ENCODE peak calls at places on chromosomes 1 and 21, in five cellular contexts. P is tibial artery, S is H9, J is MM.1S, O is aorta. A is an unnamed sample.

GRCh38 chr1:210232524-210233215 is at the start of gene SERTAD4:
- DNase-seq in P (no peak), S (peak; percentile 60), J (no peak), O (peak; percentile 55), A (no peak)

GRCh38 chr1:16138772-16139221 is 17.1 kb downstream of the EPHA2 start:
- DNase-seq in P (no peak), S (no peak), J (no peak), O (no peak), A (no peak)

GRCh38 chr1:48001696-48002095 is 4.5 kb upstream of the TRABD2B start:
- DNase-seq in P (no peak), S (no peak), J (no peak), O (no peak), A (no peak)

GRCh38 chr1:1122078-1122811 is 6.4 kb upstream of the C1orf159 start:
- DNase-seq in P (peak; percentile 66), S (peak; percentile 86), J (peak; percentile 71), O (peak; percentile 89), A (peak; percentile 96)

GRCh38 chr1:9296850-9297249 is 4.2 kb downstream of the SPSB1 start:
- DNase-seq in P (peak; percentile 90), S (no peak), J (no peak), O (no peak), A (no peak)

GRCh38 chr1:222195857-222196256 is 352.0 kb downstream of the HHIPL2 start:
- DNase-seq in P (no peak), S (no peak), J (no peak), O (no peak), A (no peak)

GRCh38 chr1:167482184-167482583 is 36.1 kb downstream of the CD247 start:
- DNase-seq in P (no peak), S (no peak), J (no peak), O (no peak), A (no peak)

GRCh38 chr1:18239671-18240070 is 132.1 kb downstream of the IGSF21 start:
- DNase-seq in P (no peak), S (no peak), J (no peak), O (no peak), A (no peak)

GRCh38 chr1:241592273-241592958 is 47.8 kb downstream of the CHML start:
- DNase-seq in P (no peak), S (no peak), J (no peak), O (no peak), A (no peak)

GRCh38 chr1:9861371-9861770 is 37.6 kb upstream of the CLSTN1 start:
- DNase-seq in P (no peak), S (peak; percentile 59), J (no peak), O (no peak), A (peak; percentile 67)

GRCh38 chr1:212488436-212489283 is 55.9 kb downstream of the NENF start:
- DNase-seq in P (peak; percentile 84), S (no peak), J (peak; percentile 92), O (peak; percentile 78), A (no peak)

GRCh38 chr1:92980732-92981647 is 19.7 kb upstream of the DIPK1A start:
- DNase-seq in P (no peak), S (no peak), J (no peak), O (no peak), A (no peak)

GRCh38 chr1:86377341-86377740 is 18.8 kb downstream of the ODF2L start:
- DNase-seq in P (no peak), S (no peak), J (no peak), O (no peak), A (no peak)

GRCh38 chr1:58813801-58814200 is 30.0 kb upstream of the JUN start:
- DNase-seq in P (no peak), S (no peak), J (no peak), O (no peak), A (no peak)

GRCh38 chr1:55320891-55321290 is 105.7 kb upstream of the USP24 start:
- DNase-seq in P (no peak), S (no peak), J (no peak), O (no peak), A (no peak)

GRCh38 chr1:92601044-92601443 is 114.3 kb upstream of the GFI1 start:
- DNase-seq in P (no peak), S (no peak), J (no peak), O (no peak), A (no peak)

GRCh38 chr1:162939035-162939434 is 78.1 kb upstream of the CCDC190 start:
- DNase-seq in P (no peak), S (no peak), J (no peak), O (no peak), A (no peak)

GRCh38 chr21:8994640-8995511 is 1526.5 kb upstream of the TPTE start:
- DNase-seq in P (no peak), S (no peak), J (no peak), O (no peak), A (no peak)

GRCh38 chr1:104706631-104707147 is 957.0 kb downstream of the AMY1C start:
- DNase-seq in P (no peak), S (no peak), J (no peak), O (no peak), A (no peak)

GRCh38 chr1:182993746-182994145 is 29.5 kb upstream of the LAMC1 start:
- DNase-seq in P (no peak), S (no peak), J (no peak), O (no peak), A (no peak)

GRCh38 chr1:18831656-18832055 is 27.8 kb downstream of the TAS1R2 start:
- DNase-seq in P (no peak), S (no peak), J (no peak), O (no peak), A (peak; percentile 32)

GRCh38 chr1:234975122-234975940 is 153.3 kb downstream of the TOMM20 start:
- DNase-seq in P (no peak), S (no peak), J (no peak), O (no peak), A (no peak)
- H3K4me1 ChIP-seq in P (peaks cover 71% of the 10 kb centered on the region), S (peaks cover 6% of the 10 kb centered on the region), J (peaks cover 24% of the 10 kb centered on the region), O (peaks cover 6% of the 10 kb centered on the region), A (peaks cover 57% of the 10 kb centered on the region)

DNA sequence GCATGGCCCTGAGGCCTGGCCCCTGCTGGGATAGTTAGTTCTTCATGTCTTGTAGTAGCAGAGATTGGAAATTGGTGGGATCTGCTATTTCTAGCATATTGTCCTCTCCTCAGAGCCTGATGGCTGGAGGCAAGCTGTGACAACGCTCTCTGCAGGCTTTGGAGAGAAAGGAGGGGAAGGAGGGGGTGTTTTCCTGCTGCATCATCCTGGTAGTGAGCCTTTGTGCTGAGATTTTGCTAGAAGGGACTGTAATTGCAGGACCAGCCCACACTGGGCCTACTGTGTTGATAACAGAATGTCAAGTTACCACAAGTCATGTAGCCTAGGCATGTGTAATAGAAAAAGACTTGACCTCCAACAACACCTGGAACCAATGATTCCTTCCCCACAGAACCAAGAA is 351.0 kb downstream of the SIPA1L2 start:
- DNase-seq in P (no peak), S (no peak), J (no peak), O (no peak), A (no peak)
- H3K4me1 ChIP-seq in P (no peaks in the 10 kb centered on the region), S (peaks cover 12% of the 10 kb centered on the region), J (no peaks in the 10 kb centered on the region), O (no peaks in the 10 kb centered on the region), A (no peaks in the 10 kb centered on the region)

GRCh38 chr1:66416295-66416694 is 117.7 kb upstream of the SGIP1 start:
- DNase-seq in P (no peak), S (no peak), J (no peak), O (no peak), A (no peak)
- H3K4me1 ChIP-seq in P (no peaks in the 10 kb centered on the region), S (no peaks in the 10 kb centered on the region), J (peaks cover 18% of the 10 kb centered on the region), O (no peaks in the 10 kb centered on the region), A (peaks cover 43% of the 10 kb centered on the region)

GRCh38 chr1:230105245-230105753 is 38.3 kb downstream of the GALNT2 start:
- DNase-seq in P (no peak), S (no peak), J (no peak), O (no peak), A (no peak)

GRCh38 chr1:230102046-230102445 is 35.0 kb downstream of the GALNT2 start:
- DNase-seq in P (no peak), S (no peak), J (no peak), O (no peak), A (no peak)

GRCh38 chr1:230102472-230102871 is 35.4 kb downstream of the GALNT2 start:
- DNase-seq in P (no peak), S (no peak), J (no peak), O (no peak), A (no peak)

GRCh38 chr1:230104395-230105244 is 37.6 kb downstream of the GALNT2 start:
- DNase-seq in P (peak; percentile 99), S (peak; percentile 56), J (peak; percentile 84), O (peak; percentile 98), A (peak; percentile 92)

DNA sequence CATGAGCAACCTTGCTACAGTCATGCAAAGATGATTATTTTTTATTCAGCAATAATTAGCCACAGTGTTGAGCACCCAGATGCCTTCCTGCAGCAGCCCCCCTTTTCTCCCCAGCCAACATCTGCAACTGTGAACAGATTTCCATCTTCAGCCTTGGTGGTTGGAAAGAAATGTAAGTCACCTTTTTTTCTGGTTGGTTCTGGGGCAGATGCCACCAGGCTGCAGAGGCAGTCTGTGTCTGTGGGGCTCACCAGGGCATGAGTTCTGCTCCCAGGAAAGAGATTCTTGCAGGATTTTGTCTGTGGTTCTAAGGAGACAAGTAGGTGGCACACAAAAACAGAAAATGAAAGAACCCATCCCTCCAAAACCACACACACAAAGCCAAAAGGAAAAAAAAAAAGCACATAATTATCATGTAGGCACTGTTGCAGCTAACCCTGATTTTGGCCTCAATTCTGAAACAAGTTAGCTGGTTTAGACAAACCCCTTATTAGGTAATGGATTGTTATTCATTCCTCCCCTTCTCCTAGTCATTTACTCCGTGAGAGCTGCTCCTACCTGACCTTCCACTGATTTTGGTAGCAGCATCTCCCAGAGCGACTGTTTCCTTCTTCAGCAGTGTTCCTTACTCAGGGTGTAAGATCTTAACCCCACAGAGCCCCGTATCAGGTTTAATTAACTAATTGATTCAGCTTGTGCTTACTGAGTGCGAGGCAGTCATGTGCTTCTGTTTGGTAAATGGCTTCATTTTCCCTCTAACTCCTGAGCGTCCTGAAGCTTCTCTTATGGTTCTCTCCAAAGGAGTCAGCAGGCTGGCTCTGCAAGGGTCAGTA is 36.5 kb downstream of the GALNT2 start:
- DNase-seq in P (no peak), S (no peak), J (peak; percentile 59), O (no peak), A (no peak)
- H3K4me1 ChIP-seq in P (peaks cover 60% of the 10 kb centered on the region), S (peaks cover 24% of the 10 kb centered on the region), J (peaks cover 58% of the 10 kb centered on the region), O (peaks cover 15% of the 10 kb centered on the region), A (peaks cover 34% of the 10 kb centered on the region)

DNA sequence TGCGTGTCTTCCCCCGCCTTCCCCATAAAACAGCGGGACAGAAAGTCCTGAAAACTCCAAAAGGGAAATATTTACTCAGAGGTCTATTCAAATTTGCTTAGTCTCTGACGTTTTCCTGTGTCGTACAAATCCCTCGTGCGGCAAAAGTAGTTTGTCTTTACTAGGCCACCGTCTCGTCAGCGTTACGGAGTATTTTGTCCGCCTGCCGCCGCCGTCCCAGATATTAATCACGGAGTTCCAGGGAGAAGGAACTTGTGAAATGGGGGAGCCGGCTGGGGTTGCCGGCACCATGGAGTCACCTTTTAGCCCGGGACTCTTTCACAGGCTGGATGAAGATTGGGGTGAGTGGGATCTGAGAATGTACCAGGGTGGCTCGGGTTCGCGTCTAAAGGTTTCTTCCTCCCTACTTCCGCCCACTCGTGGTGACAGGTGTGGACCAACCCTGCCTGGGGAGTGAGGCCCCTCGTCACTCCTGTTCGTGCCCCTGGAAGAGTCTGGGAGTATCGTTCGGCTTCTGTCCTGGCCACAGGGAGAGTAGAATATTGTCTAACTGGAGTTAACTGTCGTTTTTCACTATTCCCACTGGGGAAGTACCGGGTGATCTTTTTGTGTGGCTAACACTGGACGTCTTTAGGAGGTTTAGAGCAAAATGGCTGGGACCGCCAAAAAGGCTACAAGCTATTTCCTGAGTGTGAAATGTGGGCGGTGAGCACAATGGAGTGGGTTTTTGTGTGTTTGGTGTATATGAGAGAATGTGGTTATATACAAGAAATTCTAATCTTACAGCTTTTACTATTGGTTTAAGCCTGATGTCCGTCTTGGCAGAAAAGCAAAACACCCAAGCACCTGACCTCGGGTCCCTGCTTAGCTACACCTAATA is at the start of gene ATF6:
- DNase-seq in P (peak; percentile 93), S (peak; percentile 72), J (peak; percentile 95), O (peak; percentile 93), A (peak; percentile 92)
- H3K4me1 ChIP-seq in P (peaks cover 36% of the 10 kb centered on the region), S (no peaks in the 10 kb centered on the region), J (peaks cover 36% of the 10 kb centered on the region), O (no peaks in the 10 kb centered on the region), A (peaks cover 58% of the 10 kb centered on the region)

GRCh38 chr21:15061284-15061683 is 3.5 kb downstream of the NRIP1 start:
- DNase-seq in P (no peak), S (no peak), J (no peak), O (no peak), A (no peak)
- H3K4me1 ChIP-seq in P (peaks cover 72% of the 10 kb centered on the region), S (peaks cover 4% of the 10 kb centered on the region), J (no peaks in the 10 kb centered on the region), O (no peaks in the 10 kb centered on the region), A (peaks cover 86% of the 10 kb centered on the region)

A was measured in spleen.